ENCODE peak calls at places on chromosome 18, in seven cellular contexts. O is IMR-90, W is mesendoderm, M is prostate gland, F is hepatocyte, D is tibial nerve, L is HCT116. T is an unnamed sample.

GRCh38 chr18:8989855-8990254 is 112.6 kb upstream of the NDUFV2 start:
- DNase-seq in D (no peak), F (no peak), L (no peak), O (no peak), M (no peak), W (no peak), T (no peak)

GRCh38 chr18:23982154-23983071 is 32.1 kb upstream of the TTC39C start:
- DNase-seq in M (no peak), L (no peak), F (peak; percentile 64), O (peak; percentile 75), D (peak; percentile 38), W (no peak), T (no peak)

GRCh38 chr18:25236736-25237135 is 115.2 kb downstream of the ZNF521 start:
- DNase-seq in D (no peak), O (no peak), W (no peak), M (no peak), F (no peak), L (no peak), T (no peak)

GRCh38 chr18:68428026-68428425 is 286.9 kb downstream of the TMX3 start:
- DNase-seq in M (no peak), W (peak; percentile 34), F (peak; percentile 17), O (peak; percentile 93), D (no peak), L (no peak), T (no peak)

GRCh38 chr18:44518666-44519065 is 162.0 kb upstream of the SETBP1 start:
- DNase-seq in M (no peak), F (no peak), D (no peak), L (no peak), W (no peak), O (no peak), T (no peak)

GRCh38 chr18:59556265-59556664 is 141.0 kb downstream of the CCBE1 start:
- DNase-seq in D (no peak), L (no peak), F (no peak), O (peak; percentile 52), M (no peak), W (no peak), T (no peak)

GRCh38 chr18:62543021-62543420 is 20.2 kb downstream of the ZCCHC2 start:
- DNase-seq in O (no peak), D (no peak), L (no peak), M (no peak), F (no peak), W (no peak), T (no peak)

GRCh38 chr18:32242395-32242794 is 52.6 kb downstream of the MEP1B start:
- DNase-seq in F (no peak), M (no peak), O (no peak), L (no peak), W (no peak), D (no peak), T (no peak)

GRCh38 chr18:75533954-75534353 is 106.5 kb upstream of the SMIM21 start:
- DNase-seq in L (no peak), D (no peak), M (no peak), O (peak; percentile 56), F (no peak), W (no peak), T (no peak)

GRCh38 chr18:5296706-5297320 is 1.3 kb upstream of the ZBTB14 start:
- DNase-seq in D (peak; percentile 70), O (peak; percentile 85), M (peak; percentile 63), L (peak; percentile 55), F (peak; percentile 93), W (peak; percentile 96), T (peak; percentile 73)

GRCh38 chr18:62288669-62289016 is 36.5 kb upstream of the TNFRSF11A start:
- DNase-seq in O (no peak), F (no peak), D (no peak), L (no peak), M (no peak), W (no peak), T (no peak)

GRCh38 chr18:40962784-40963183 is 992.2 kb upstream of the PIK3C3 start:
- DNase-seq in O (peak; percentile 7), M (no peak), W (no peak), F (no peak), D (no peak), L (no peak), T (no peak)

GRCh38 chr18:48844271-48844670 is 106.5 kb downstream of the SMAD7 start:
- DNase-seq in O (no peak), F (no peak), W (no peak), M (no peak), D (no peak), L (no peak), T (no peak)

GRCh38 chr18:49744395-49744987 is 68.8 kb downstream of the ACAA2 start:
- DNase-seq in L (no peak), O (no peak), M (no peak), W (no peak), D (no peak), F (no peak), T (no peak)

GRCh38 chr18:26021061-26021754 is 69.2 kb downstream of the SS18 start:
- DNase-seq in F (no peak), W (no peak), M (no peak), O (no peak), D (no peak), L (no peak), T (no peak)

GRCh38 chr18:46148810-46149209 is 44.6 kb downstream of the HAUS1 start:
- DNase-seq in D (peak; percentile 76), W (peak; percentile 88), F (peak; percentile 75), O (peak; percentile 59), M (peak; percentile 21), L (no peak), T (peak; percentile 74)

GRCh38 chr18:27185025-27185763 is at the start of gene CHST9:
- DNase-seq in D (no peak), L (no peak), F (peak; percentile 28), W (peak; percentile 40), M (peak; percentile 22), O (no peak), T (peak; percentile 90)

GRCh38 chr18:69758458-69758857 is 189.2 kb downstream of the CD226 start:
- DNase-seq in W (no peak), F (no peak), M (no peak), D (no peak), L (no peak), O (peak; percentile 75), T (no peak)

GRCh38 chr18:49321800-49322461 is 138.5 kb downstream of the DYM start:
- DNase-seq in F (no peak), O (peak; percentile 61), L (no peak), M (no peak), W (peak; percentile 21), D (no peak), T (no peak)

GRCh38 chr18:43919565-43919964 is 642.3 kb upstream of the SYT4 start:
- DNase-seq in W (no peak), F (no peak), M (no peak), O (no peak), L (no peak), D (no peak), T (no peak)

GRCh38 chr18:31223371-31223770 is 60.7 kb upstream of the DSC1 start:
- DNase-seq in F (no peak), W (no peak), D (no peak), O (no peak), L (no peak), M (no peak), T (no peak)

GRCh38 chr18:48409591-48410094 is 460 bp upstream of the ZBTB7C start:
- DNase-seq in F (peak; percentile 40), L (no peak), D (no peak), O (no peak), M (no peak), W (peak; percentile 47), T (peak; percentile 76)

DNA sequence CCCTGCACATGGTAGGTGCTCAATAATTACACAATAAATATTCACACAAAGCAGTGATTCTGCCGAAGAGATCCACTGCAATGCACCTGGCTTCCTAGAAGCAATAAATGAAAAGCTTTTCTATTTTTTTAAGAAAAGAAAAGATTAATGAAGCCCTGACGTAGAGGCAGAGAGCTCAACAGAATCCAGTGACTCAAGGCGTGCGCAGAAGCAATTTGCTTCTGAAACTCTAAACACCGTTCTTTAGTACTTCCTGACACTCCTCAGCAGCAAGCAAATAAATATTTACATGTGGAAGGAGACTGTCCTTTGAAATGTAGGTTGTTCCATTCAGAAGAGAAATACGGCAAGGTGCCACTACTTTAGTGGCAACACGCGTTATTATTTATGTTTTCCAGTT is 126.1 kb upstream of the ZNF516 start:
- DNase-seq in L (no peak), O (peak; percentile 38), W (peak; percentile 7), M (no peak), D (no peak), F (peak; percentile 43), T (no peak)
- H3K27me3 ChIP-seq in L (no peaks in the 10 kb centered on the region), O (no peaks in the 10 kb centered on the region), W (no peaks in the 10 kb centered on the region), M (no peaks in the 10 kb centered on the region), D (no peaks in the 10 kb centered on the region), F (no peaks in the 10 kb centered on the region), T (peaks cover 4% of the 10 kb centered on the region)

DNA sequence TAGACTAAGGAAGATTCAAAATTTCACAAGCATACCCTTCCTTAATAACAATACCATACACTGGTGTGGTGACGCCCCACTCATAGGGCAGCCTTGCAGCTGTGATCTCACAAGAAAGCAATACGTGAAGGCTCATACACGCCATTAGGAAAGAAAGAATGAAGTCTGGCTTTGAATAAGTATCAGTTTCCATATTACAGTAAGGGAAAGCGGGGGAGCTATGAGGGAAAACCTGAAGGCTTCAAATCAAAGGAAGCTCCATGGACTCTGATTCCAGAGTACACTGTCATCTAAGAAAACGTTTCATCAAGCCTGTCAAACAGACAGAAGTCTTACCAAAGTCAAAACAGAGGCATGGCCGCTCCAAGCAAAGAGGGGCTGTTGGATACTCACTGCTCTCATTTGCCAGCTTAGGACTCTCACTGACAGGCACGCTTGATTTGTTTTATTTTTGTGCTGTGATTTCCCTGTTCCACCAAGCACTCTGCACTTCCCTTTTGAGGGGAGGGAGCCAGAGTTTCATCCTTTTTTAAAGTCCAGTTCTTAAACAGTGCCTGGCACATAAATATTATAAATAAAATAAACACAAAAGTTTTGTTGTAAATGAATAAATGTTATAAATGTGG is 221.3 kb downstream of the PIEZO2 start:
- DNase-seq in M (no peak), W (no peak), F (no peak), D (no peak), L (no peak), O (peak; percentile 37), T (no peak)
- H3K4me3 ChIP-seq in M (no peak overlapping the region), W (no peak overlapping the region), F (no peak overlapping the region), D (no peak overlapping the region), L (no peak overlapping the region), O (no peak overlapping the region), T (no peak overlapping the region)

GRCh38 chr18:42030586-42031182 is 75.7 kb downstream of the PIK3C3 start:
- DNase-seq in O (peak; percentile 24), D (no peak), F (peak; percentile 34), M (no peak), W (peak; percentile 66), L (no peak), T (peak; percentile 36)

GRCh38 chr18:42028232-42028832 is 73.3 kb downstream of the PIK3C3 start:
- DNase-seq in F (peak; percentile 54), D (no peak), M (no peak), O (peak; percentile 38), L (no peak), W (peak; percentile 18), T (peak; percentile 16)

GRCh38 chr18:42033137-42033810 is 78.2 kb downstream of the PIK3C3 start:
- DNase-seq in M (no peak), F (no peak), O (no peak), W (no peak), L (no peak), D (no peak), T (no peak)

GRCh38 chr18:42029100-42029499 is 74.1 kb downstream of the PIK3C3 start:
- DNase-seq in W (no peak), L (no peak), M (no peak), F (no peak), D (no peak), O (no peak), T (no peak)

GRCh38 chr18:42032447-42032846 is 77.4 kb downstream of the PIK3C3 start:
- DNase-seq in M (no peak), D (no peak), W (no peak), L (no peak), O (no peak), F (no peak), T (no peak)
- H3K36me3 ChIP-seq in M (no peaks in the 10 kb centered on the region), D (peaks cover 61% of the 10 kb centered on the region), W (no peaks in the 10 kb centered on the region), L (peaks cover 11% of the 10 kb centered on the region), O (peaks cover 18% of the 10 kb centered on the region), F (no peaks in the 10 kb centered on the region), T (no peaks in the 10 kb centered on the region)

GRCh38 chr18:22045221-22045918 is 124.0 kb upstream of the GATA6 start:
- DNase-seq in O (no peak), W (no peak), D (no peak), M (no peak), L (no peak), F (peak; percentile 68), T (no peak)
- H3K27me3 ChIP-seq in O (peaks cover 55% of the 10 kb centered on the region), W (no peaks in the 10 kb centered on the region), D (no peaks in the 10 kb centered on the region), M (no peaks in the 10 kb centered on the region), L (no peaks in the 10 kb centered on the region), F (no peaks in the 10 kb centered on the region), T (no peaks in the 10 kb centered on the region)

T was measured in H7.